ENCODE peak calls at places on chromosomes 16 and 17, in ten cellular contexts. One of them, this sample, is unnamed.

GRCh38 chr17:44636562-44636961 is 19.7 kb upstream of the MEIOC start:
- DNase-seq in C1 segment of cervical spinal cord: no peak
- DNase-seq in HAP-1: no peak
- DNase-seq in AG04450: peak; percentile 26
- DNase-seq in germinal center: no peak
- DNase-seq in mucosa of gallbladder: no peak
- DNase-seq in stimulated activated CD4-positive, alpha-beta T cell treated with anti-CD3 and anti-CD28 coated beads, Interleukin-12 subunit alpha, Interleukin-12 subunit beta, amount 100 ng/mL, for 4 hours: no peak
- DNase-seq in HS-5: peak; percentile 13
- DNase-seq in PC-9: no peak
- DNase-seq in endothelial cell: no peak
- DNase-seq in this sample: no peak

GRCh38 chr16:35664091-35664693 is 2204.8 kb downstream of the TP53TG3F start:
- DNase-seq in C1 segment of cervical spinal cord: no peak
- DNase-seq in HAP-1: no peak
- DNase-seq in AG04450: no peak
- DNase-seq in germinal center: no peak
- DNase-seq in mucosa of gallbladder: no peak
- DNase-seq in stimulated activated CD4-positive, alpha-beta T cell treated with anti-CD3 and anti-CD28 coated beads, Interleukin-12 subunit alpha, Interleukin-12 subunit beta, amount 100 ng/mL, for 4 hours: no peak
- DNase-seq in HS-5: no peak
- DNase-seq in PC-9: no peak
- DNase-seq in endothelial cell: no peak
- DNase-seq in this sample: no peak

GRCh38 chr17:16377804-16378400 is 3.0 kb upstream of the UBB start:
- DNase-seq in C1 segment of cervical spinal cord: no peak
- DNase-seq in HAP-1: no peak
- DNase-seq in AG04450: no peak
- DNase-seq in germinal center: no peak
- DNase-seq in mucosa of gallbladder: peak; percentile 59
- DNase-seq in stimulated activated CD4-positive, alpha-beta T cell treated with anti-CD3 and anti-CD28 coated beads, Interleukin-12 subunit alpha, Interleukin-12 subunit beta, amount 100 ng/mL, for 4 hours: no peak
- DNase-seq in HS-5: no peak
- DNase-seq in PC-9: no peak
- DNase-seq in endothelial cell: no peak
- DNase-seq in this sample: no peak

GRCh38 chr16:74650966-74651567 is 15.6 kb downstream of the RFWD3 start:
- DNase-seq in C1 segment of cervical spinal cord: no peak
- DNase-seq in HAP-1: no peak
- DNase-seq in AG04450: no peak
- DNase-seq in germinal center: no peak
- DNase-seq in mucosa of gallbladder: no peak
- DNase-seq in stimulated activated CD4-positive, alpha-beta T cell treated with anti-CD3 and anti-CD28 coated beads, Interleukin-12 subunit alpha, Interleukin-12 subunit beta, amount 100 ng/mL, for 4 hours: no peak
- DNase-seq in HS-5: no peak
- DNase-seq in PC-9: no peak
- DNase-seq in endothelial cell: peak; percentile 15
- DNase-seq in this sample: no peak

GRCh38 chr17:9628509-9628908 is 16.8 kb upstream of the USP43 start:
- DNase-seq in C1 segment of cervical spinal cord: no peak
- DNase-seq in HAP-1: no peak
- DNase-seq in AG04450: no peak
- DNase-seq in germinal center: no peak
- DNase-seq in mucosa of gallbladder: peak; percentile 20
- DNase-seq in stimulated activated CD4-positive, alpha-beta T cell treated with anti-CD3 and anti-CD28 coated beads, Interleukin-12 subunit alpha, Interleukin-12 subunit beta, amount 100 ng/mL, for 4 hours: no peak
- DNase-seq in HS-5: no peak
- DNase-seq in PC-9: peak; percentile 12
- DNase-seq in endothelial cell: no peak
- DNase-seq in this sample: no peak

GRCh38 chr17:1422907-1423306 is 22.9 kb upstream of the YWHAE start:
- DNase-seq in C1 segment of cervical spinal cord: no peak
- DNase-seq in HAP-1: no peak
- DNase-seq in AG04450: peak; percentile 87
- DNase-seq in germinal center: no peak
- DNase-seq in mucosa of gallbladder: no peak
- DNase-seq in stimulated activated CD4-positive, alpha-beta T cell treated with anti-CD3 and anti-CD28 coated beads, Interleukin-12 subunit alpha, Interleukin-12 subunit beta, amount 100 ng/mL, for 4 hours: no peak
- DNase-seq in HS-5: peak; percentile 94
- DNase-seq in PC-9: peak; percentile 64
- DNase-seq in endothelial cell: no peak
- DNase-seq in this sample: no peak

GRCh38 chr16:20918486-20919239 is 18.1 kb downstream of the LYRM1 start:
- DNase-seq in C1 segment of cervical spinal cord: no peak
- DNase-seq in HAP-1: peak; percentile 78
- DNase-seq in AG04450: no peak
- DNase-seq in germinal center: no peak
- DNase-seq in mucosa of gallbladder: no peak
- DNase-seq in stimulated activated CD4-positive, alpha-beta T cell treated with anti-CD3 and anti-CD28 coated beads, Interleukin-12 subunit alpha, Interleukin-12 subunit beta, amount 100 ng/mL, for 4 hours: no peak
- DNase-seq in HS-5: no peak
- DNase-seq in PC-9: no peak
- DNase-seq in endothelial cell: no peak
- DNase-seq in this sample: no peak

GRCh38 chr17:260031-260791 is 78.8 kb upstream of the DOC2B start:
- DNase-seq in C1 segment of cervical spinal cord: no peak
- DNase-seq in HAP-1: no peak
- DNase-seq in AG04450: no peak
- DNase-seq in germinal center: no peak
- DNase-seq in mucosa of gallbladder: no peak
- DNase-seq in stimulated activated CD4-positive, alpha-beta T cell treated with anti-CD3 and anti-CD28 coated beads, Interleukin-12 subunit alpha, Interleukin-12 subunit beta, amount 100 ng/mL, for 4 hours: no peak
- DNase-seq in HS-5: no peak
- DNase-seq in PC-9: no peak
- DNase-seq in endothelial cell: no peak
- DNase-seq in this sample: no peak

GRCh38 chr17:50421308-50422031 is 4.5 kb upstream of the ACSF2 start:
- DNase-seq in C1 segment of cervical spinal cord: no peak
- DNase-seq in HAP-1: peak; percentile 22
- DNase-seq in AG04450: no peak
- DNase-seq in germinal center: peak; percentile 61
- DNase-seq in mucosa of gallbladder: no peak
- DNase-seq in stimulated activated CD4-positive, alpha-beta T cell treated with anti-CD3 and anti-CD28 coated beads, Interleukin-12 subunit alpha, Interleukin-12 subunit beta, amount 100 ng/mL, for 4 hours: no peak
- DNase-seq in HS-5: no peak
- DNase-seq in PC-9: no peak
- DNase-seq in endothelial cell: no peak
- DNase-seq in this sample: no peak

This sample was measured in nephron progenitor cell.